ENCODE peak calls at places on chromosomes 2 and 18, in six cellular contexts. S, U, V, D, H and J are unnamed samples.
A peak's percentile ranks its signal among the peaks of the same experiment; 100 is the strongest.

GRCh38 chr2:85522090-85522647 is 16.8 kb upstream of the MAT2A start:
- DNase-seq in S (no peak), U (no peak), V (no peak), D (no peak), H (no peak), J (no peak)

GRCh38 chr2:239109041-239109915 is 261.4 kb downstream of the TWIST2 start:
- DNase-seq in S (peak; percentile 94), U (peak; percentile 2), V (peak; percentile 37), D (no peak), H (no peak), J (no peak)

GRCh38 chr2:229974271-229974670 is 52.0 kb downstream of the FBXO36 start:
- DNase-seq in S (peak; percentile 39), U (peak; percentile 23), V (peak; percentile 78), D (no peak), H (no peak), J (no peak)

GRCh38 chr2:232328516-232329460 is 49.8 kb upstream of the ALPP start:
- DNase-seq in S (no peak), U (no peak), V (no peak), D (no peak), H (no peak), J (peak; percentile 24)

GRCh38 chr18:34649072-34649471 is 61.0 kb upstream of the DTNA start:
- DNase-seq in S (no peak), U (peak; percentile 64), V (peak; percentile 56), D (no peak), H (no peak), J (no peak)

GRCh38 chr2:1572638-1573037 is 159.4 kb downstream of the TPO start:
- DNase-seq in S (no peak), U (peak; percentile 26), V (peak; percentile 73), D (no peak), H (no peak), J (peak; percentile 5)

GRCh38 chr2:112622528-112622849 is 23.2 kb upstream of the SLC20A1 start:
- DNase-seq in S (peak; percentile 96), U (peak; percentile 86), V (peak; percentile 98), D (no peak), H (no peak), J (no peak)

GRCh38 chr18:76972838-76973237 is 150.5 kb downstream of the ZNF236 start:
- DNase-seq in S (no peak), U (no peak), V (no peak), D (no peak), H (no peak), J (no peak)

DNA sequence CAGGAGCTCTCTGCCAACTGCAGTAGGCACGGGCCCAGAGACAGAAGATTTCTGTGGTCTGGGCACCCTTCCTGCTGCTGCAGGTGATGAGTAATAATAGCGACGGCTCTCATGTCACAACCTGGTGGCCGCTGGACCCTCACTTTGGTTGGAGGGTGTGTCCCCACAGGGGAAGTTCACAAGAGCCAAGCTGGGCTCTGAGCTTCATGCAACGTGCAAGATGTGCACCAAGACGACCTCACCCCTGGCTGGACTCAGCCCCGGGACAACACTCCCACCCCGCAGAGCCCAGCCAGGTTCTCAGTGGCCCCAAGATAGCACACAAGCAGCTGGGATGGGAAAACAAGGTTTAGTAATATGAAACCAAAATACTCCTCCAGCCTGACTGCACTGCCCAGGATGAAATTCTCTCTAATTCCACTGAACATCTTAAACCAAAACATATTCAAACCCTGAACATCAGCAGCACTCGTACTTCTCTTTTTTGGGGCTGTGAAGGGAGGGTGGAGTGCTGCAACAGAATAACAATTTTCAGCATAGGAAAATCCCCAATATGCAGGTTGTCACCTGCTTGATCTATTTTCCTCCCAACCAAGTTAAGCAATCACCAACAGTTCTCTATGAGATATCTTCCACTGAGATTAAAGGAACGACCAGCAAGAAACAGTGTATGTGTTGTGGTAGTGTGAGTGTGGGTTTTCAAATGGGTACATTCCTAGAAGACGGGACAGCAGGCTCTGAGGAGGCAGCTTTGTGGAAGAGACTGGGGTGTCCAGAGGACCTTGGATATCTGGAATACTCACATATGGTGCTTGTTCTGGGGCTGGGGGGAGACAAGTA is 26.5 kb downstream of the BCL2 start:
- DNase-seq in S (no peak), U (no peak), V (no peak), D (no peak), H (no peak), J (no peak)
- H4K91ac ChIP-seq in S (no peak overlapping the region), U (no peak overlapping the region), V (no peak overlapping the region), D (no peak overlapping the region), H (no peak overlapping the region), J (no peak overlapping the region)

GRCh38 chr2:153551698-153552097 is 73.1 kb upstream of the RPRM start:
- DNase-seq in S (no peak), U (no peak), V (no peak), D (no peak), H (no peak), J (no peak)

GRCh38 chr2:153543639-153544071 is 65.1 kb upstream of the RPRM start:
- DNase-seq in S (no peak), U (no peak), V (no peak), D (no peak), H (no peak), J (peak; percentile 52)

DNA sequence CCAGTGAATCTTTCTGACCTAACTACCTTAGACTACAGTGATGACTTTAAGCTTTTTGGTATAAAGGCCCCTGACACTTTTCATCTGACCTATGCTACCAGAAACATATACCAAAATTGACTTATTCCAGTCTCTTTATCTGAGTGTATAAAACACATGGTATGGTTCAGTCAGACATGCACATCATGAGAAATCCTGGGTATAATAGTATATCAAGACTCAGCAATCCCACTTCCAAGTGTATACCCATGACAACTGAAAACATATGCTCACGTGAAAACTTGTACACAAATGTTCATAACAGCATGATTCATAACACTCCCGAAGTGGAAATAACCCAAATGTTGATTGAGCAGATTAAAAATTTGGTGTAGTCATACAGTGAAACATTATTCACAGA is 70.0 kb upstream of the RPRM start:
- DNase-seq in S (no peak), U (no peak), V (no peak), D (no peak), H (no peak), J (no peak)
- H4K91ac ChIP-seq in S (no peak overlapping the region), U (no peak overlapping the region), V (no peak overlapping the region), D (no peak overlapping the region), H (no peak overlapping the region), J (no peak overlapping the region)

DNA sequence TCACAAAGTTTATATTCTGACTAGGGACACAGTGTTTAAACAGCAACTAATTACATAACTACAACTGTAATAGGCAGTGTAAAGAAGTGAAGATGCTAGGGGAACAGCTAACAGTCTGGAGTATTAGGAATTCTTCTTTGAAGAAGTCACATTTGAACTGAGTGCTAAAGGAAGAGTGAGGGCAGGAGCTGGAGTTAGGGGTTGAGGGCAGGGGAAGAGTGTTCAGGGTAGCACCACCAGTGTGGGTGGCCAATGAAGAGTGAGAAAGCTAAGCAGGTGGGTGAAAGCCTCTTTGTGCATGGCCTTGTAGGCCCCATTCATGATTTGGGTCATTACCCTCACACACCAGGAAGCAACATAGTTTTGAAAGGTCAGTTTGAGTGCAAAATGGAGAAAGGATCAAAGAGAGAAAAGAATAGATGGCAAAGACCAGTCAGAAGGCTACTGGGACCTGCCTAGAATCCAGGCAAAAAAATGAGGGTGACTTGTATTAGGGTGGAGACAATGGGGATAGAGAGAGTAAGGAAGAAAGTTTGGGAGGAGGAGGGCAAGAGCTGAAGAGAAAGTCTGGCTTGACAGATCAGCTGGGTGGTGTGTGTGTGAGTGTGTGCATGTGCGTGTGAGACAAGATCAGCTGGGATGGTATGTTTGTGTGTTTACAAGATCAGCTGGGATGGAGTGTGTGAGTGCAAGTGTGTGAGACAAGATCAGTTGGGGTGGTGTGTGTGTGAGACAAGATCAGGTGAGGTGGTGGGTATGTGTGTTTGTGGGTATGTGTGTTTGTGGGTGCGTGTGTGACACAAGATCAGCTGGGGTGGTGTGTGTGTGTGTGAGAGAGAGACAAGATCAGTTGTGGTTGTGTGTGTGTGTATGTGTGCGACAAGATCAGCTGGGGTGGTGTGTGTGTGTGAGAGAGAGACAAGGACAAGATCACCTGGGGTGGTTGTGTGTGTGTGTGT is 43.6 kb upstream of the AGPS start:
- DNase-seq in S (no peak), U (no peak), V (no peak), D (no peak), H (no peak), J (no peak)
- H4K91ac ChIP-seq in S (no peak overlapping the region), U (peak overlapping the region; percentile 64), V (no peak overlapping the region), D (no peak overlapping the region), H (peak overlapping the region; percentile 65), J (no peak overlapping the region)

GRCh38 chr2:25176541-25177368 is 8.4 kb upstream of the POMC start:
- DNase-seq in S (peak; percentile 93), U (no peak), V (no peak), D (no peak), H (no peak), J (no peak)

GRCh38 chr2:25177369-25177641 is 8.9 kb upstream of the POMC start:
- DNase-seq in S (no peak), U (no peak), V (no peak), D (peak; percentile 69), H (no peak), J (no peak)

GRCh38 chr2:25174192-25174861 is 5.9 kb upstream of the POMC start:
- DNase-seq in S (no peak), U (no peak), V (no peak), D (no peak), H (no peak), J (no peak)

GRCh38 chr2:25173719-25174118 is 5.3 kb upstream of the POMC start:
- DNase-seq in S (no peak), U (no peak), V (no peak), D (no peak), H (no peak), J (no peak)

GRCh38 chr2:25176138-25176537 is 7.8 kb upstream of the POMC start:
- DNase-seq in S (no peak), U (no peak), V (no peak), D (no peak), H (no peak), J (no peak)
- H4K91ac ChIP-seq in S (no peak overlapping the region), U (no peak overlapping the region), V (no peak overlapping the region), D (no peak overlapping the region), H (no peak overlapping the region), J (no peak overlapping the region)